ENCODE peak calls at places on chromosome X, in nine cellular contexts. A is pancreas; X is CD8-positive, alpha-beta memory T cell; Y is psoas muscle; H is mucosa of descending colon; C is HCT116; O is aorta; R is Peyer's patch; F is brain microvascular endothelial cell. W is an unnamed sample.

GRCh38 chrX:30712214-30712613 is 59.0 kb downstream of the GK start:
- DNase-seq in A (no peak), Y (no peak), F (no peak), C (no peak), X (no peak), O (no peak), R (no peak), H (no peak), W (no peak)

GRCh38 chrX:65502618-65503017 is 32.0 kb downstream of the LAS1L start:
- DNase-seq in X (no peak), F (no peak), A (no peak), O (no peak), R (no peak), C (no peak), Y (no peak), H (no peak), W (no peak)

GRCh38 chrX:119468930-119469635 is 839 bp downstream of the SLC25A5 start:
- DNase-seq in R (peak; percentile 89), A (peak; percentile 83), O (peak; percentile 90), Y (peak; percentile 94), F (peak; percentile 64), H (peak; percentile 94), C (peak; percentile 44), X (peak; percentile 82), W (peak; percentile 87)

GRCh38 chrX:915427-916234 is 285.0 kb downstream of the SHOX start:
- DNase-seq in A (no peak), O (no peak), C (no peak), X (no peak), F (no peak), R (no peak), Y (no peak), H (no peak), W (no peak)

GRCh38 chrX:7828594-7828993 is 14.4 kb upstream of the VCX start:
- DNase-seq in O (no peak), C (no peak), H (no peak), Y (no peak), A (no peak), R (no peak), X (no peak), F (no peak), W (no peak)

GRCh38 chrX:100643943-100644587 is at the start of gene SRPX2:
- DNase-seq in H (no peak), F (peak; percentile 81), R (no peak), Y (peak; percentile 68), O (peak; percentile 69), A (no peak), C (peak; percentile 63), X (no peak), W (no peak)

GRCh38 chrX:127558811-127559210 is 493.4 kb downstream of the ACTRT1 start:
- DNase-seq in Y (no peak), F (no peak), X (no peak), O (no peak), H (no peak), C (no peak), R (no peak), A (no peak), W (no peak)

GRCh38 chrX:123764967-123765871 is 32.4 kb upstream of the THOC2 start:
- DNase-seq in F (peak; percentile 86), R (peak; percentile 67), H (peak; percentile 90), A (peak; percentile 77), X (peak; percentile 39), C (peak; percentile 57), O (peak; percentile 89), Y (peak; percentile 90), W (peak; percentile 79)

GRCh38 chrX:64334467-64334866 is 60.8 kb downstream of the MTMR8 start:
- DNase-seq in Y (no peak), A (no peak), R (no peak), C (no peak), H (no peak), F (no peak), X (no peak), O (no peak), W (no peak)

GRCh38 chrX:47831788-47832187 is 4.9 kb upstream of the ZNF81 start:
- DNase-seq in Y (peak; percentile 56), F (no peak), R (peak; percentile 38), O (peak; percentile 51), A (peak; percentile 24), X (peak; percentile 43), C (peak; percentile 19), H (no peak), W (peak; percentile 48)

GRCh38 chrX:29065477-29065876 is 478.2 kb downstream of the IL1RAPL1 start:
- DNase-seq in F (no peak), C (no peak), A (no peak), Y (no peak), X (no peak), H (no peak), R (no peak), O (no peak), W (no peak)

GRCh38 chrX:22666441-22666840 is 333.3 kb upstream of the DDX53 start:
- DNase-seq in A (no peak), H (no peak), R (no peak), C (peak; percentile 42), X (no peak), Y (no peak), O (no peak), F (peak; percentile 25), W (no peak)

GRCh38 chrX:119407681-119408080 is 8.5 kb downstream of the SLC25A43 start:
- DNase-seq in A (no peak), H (no peak), C (no peak), F (peak; percentile 2), X (no peak), O (no peak), Y (no peak), R (no peak), W (no peak)

GRCh38 chrX:120468071-120468470 is 1.0 kb downstream of the LAMP2 start:
- DNase-seq in A (no peak), C (no peak), R (no peak), X (no peak), F (no peak), Y (no peak), H (no peak), O (no peak), W (no peak)

GRCh38 chrX:44162964-44163475 is 180.5 kb downstream of the EFHC2 start:
- DNase-seq in C (no peak), H (no peak), O (no peak), F (no peak), X (no peak), Y (no peak), R (no peak), A (peak; percentile 16), W (no peak)

GRCh38 chrX:55336176-55336575 is 71.5 kb upstream of the PAGE3 start:
- DNase-seq in O (no peak), X (no peak), C (no peak), H (no peak), Y (no peak), R (no peak), A (no peak), F (no peak), W (no peak)

GRCh38 chrX:149124526-149125108 is 380.5 kb downstream of the IDS start:
- DNase-seq in F (no peak), R (no peak), A (no peak), O (no peak), H (no peak), X (no peak), C (no peak), Y (no peak), W (no peak)

GRCh38 chrX:107014927-107015326 is 14.9 kb upstream of the MORC4 start:
- DNase-seq in F (no peak), X (no peak), R (no peak), C (no peak), Y (no peak), H (no peak), O (no peak), A (no peak), W (no peak)

GRCh38 chrX:18748499-18748898 is 41.1 kb downstream of the PPEF1 start:
- DNase-seq in Y (no peak), O (no peak), X (no peak), H (no peak), A (no peak), F (no peak), C (no peak), R (no peak), W (no peak)

GRCh38 chrX:45710081-45710801 is 509.6 kb upstream of the DIPK2B start:
- DNase-seq in H (no peak), X (no peak), F (peak; percentile 79), O (no peak), A (no peak), Y (no peak), R (no peak), C (peak; percentile 99), W (no peak)

GRCh38 chrX:20666316-20666715 is 399.6 kb upstream of the RPS6KA3 start:
- DNase-seq in C (no peak), R (no peak), A (no peak), X (no peak), O (no peak), H (no peak), Y (no peak), F (no peak), W (no peak)

GRCh38 chrX:68947882-68948605 is 119.2 kb downstream of the EFNB1 start:
- DNase-seq in H (no peak), O (no peak), R (no peak), A (no peak), X (no peak), F (no peak), Y (no peak), C (no peak), W (no peak)

GRCh38 chrX:11272863-11273262 is 20.4 kb upstream of the AMELX start:
- DNase-seq in R (no peak), O (no peak), Y (no peak), H (no peak), C (no peak), X (no peak), F (no peak), A (no peak), W (no peak)
- H3K36me3 ChIP-seq in R (no peaks in the 10 kb centered on the region), O (no peaks in the 10 kb centered on the region), Y (no peaks in the 10 kb centered on the region), H (no peaks in the 10 kb centered on the region), C (no peaks in the 10 kb centered on the region), X (no peaks in the 10 kb centered on the region), F (no peaks in the 10 kb centered on the region), A (no peaks in the 10 kb centered on the region), W (no peaks in the 10 kb centered on the region)

GRCh38 chrX:129590596-129590995 is 50.5 kb downstream of the OCRL start:
- DNase-seq in X (no peak), O (no peak), R (no peak), Y (no peak), C (no peak), H (no peak), A (no peak), F (no peak), W (no peak)
- H3K36me3 ChIP-seq in X (no peaks in the 10 kb centered on the region), O (peaks cover 6% of the 10 kb centered on the region), R (no peaks in the 10 kb centered on the region), Y (peaks cover 3% of the 10 kb centered on the region), C (no peaks in the 10 kb centered on the region), H (no peaks in the 10 kb centered on the region), A (no peaks in the 10 kb centered on the region), F (peaks cover 8% of the 10 kb centered on the region), W (peaks cover 25% of the 10 kb centered on the region)

GRCh38 chrX:136328933-136329332 is 28.2 kb downstream of the ADGRG4 start:
- DNase-seq in A (no peak), C (no peak), F (no peak), R (no peak), H (no peak), O (no peak), X (no peak), Y (no peak), W (no peak)
- H3K36me3 ChIP-seq in A (no peaks in the 10 kb centered on the region), C (no peaks in the 10 kb centered on the region), F (no peaks in the 10 kb centered on the region), R (no peaks in the 10 kb centered on the region), H (no peaks in the 10 kb centered on the region), O (no peaks in the 10 kb centered on the region), X (no peaks in the 10 kb centered on the region), Y (no peaks in the 10 kb centered on the region), W (no peaks in the 10 kb centered on the region)

DNA sequence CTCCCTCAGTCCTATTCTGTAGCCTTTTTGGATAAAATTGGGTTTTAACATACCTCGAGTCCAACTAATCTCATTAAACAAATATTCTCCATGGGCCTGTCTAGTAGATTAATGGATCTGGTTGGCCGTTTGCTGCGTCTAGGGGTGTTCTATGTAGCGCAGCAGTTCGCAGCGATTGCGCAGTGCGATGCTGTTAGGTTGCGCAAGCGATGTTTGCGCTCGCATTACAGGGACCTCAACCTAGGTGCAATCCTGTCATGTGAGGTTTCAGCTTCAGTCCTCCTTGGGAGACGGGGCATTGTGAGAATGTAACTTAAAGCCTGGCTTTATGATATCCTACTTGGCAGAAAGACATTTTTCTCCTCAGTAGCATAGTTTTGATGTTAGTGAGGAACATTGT is 14.0 kb downstream of the OGT start:
- DNase-seq in F (no peak), X (no peak), A (no peak), Y (no peak), R (no peak), C (no peak), O (no peak), H (no peak), W (no peak)
- H3K36me3 ChIP-seq in F (peaks cover 10% of the 10 kb centered on the region), X (peaks cover 40% of the 10 kb centered on the region), A (no peaks in the 10 kb centered on the region), Y (no peaks in the 10 kb centered on the region), R (no peaks in the 10 kb centered on the region), C (peaks cover 32% of the 10 kb centered on the region), O (peaks cover 2% of the 10 kb centered on the region), H (no peaks in the 10 kb centered on the region), W (peaks cover 22% of the 10 kb centered on the region)

W was measured in right lobe of liver.